ENCODE peak calls at places on chromosomes 4 and X, in nine cellular contexts. One of them, this sample, is unnamed.

GRCh38 chrX:108123591-108124366 is 32.2 kb downstream of the ATG4A start:
- DNase-seq in amniotic epithelial cell: no peak
- DNase-seq in choroid plexus epithelial cell: no peak
- DNase-seq in neural crest cell: no peak
- DNase-seq in amniotic stem cell: no peak
- DNase-seq in T-helper 2 cell: no peak
- DNase-seq in stomach: no peak
- DNase-seq in kidney: no peak
- DNase-seq in NCI-H2171 treated with DMSO at 0.1 percent for 48 hours: no peak
- DNase-seq in this sample: no peak

GRCh38 chr4:55373461-55373860 is 22.3 kb upstream of the TMEM165 start:
- DNase-seq in amniotic epithelial cell: no peak
- DNase-seq in choroid plexus epithelial cell: no peak
- DNase-seq in neural crest cell: no peak
- DNase-seq in amniotic stem cell: no peak
- DNase-seq in T-helper 2 cell: no peak
- DNase-seq in stomach: no peak
- DNase-seq in kidney: no peak
- DNase-seq in NCI-H2171 treated with DMSO at 0.1 percent for 48 hours: no peak
- DNase-seq in this sample: no peak

GRCh38 chr4:94451051-94451404 is 714 bp upstream of the PDLIM5 start:
- DNase-seq in amniotic epithelial cell: no peak
- DNase-seq in choroid plexus epithelial cell: no peak
- DNase-seq in neural crest cell: no peak
- DNase-seq in amniotic stem cell: no peak
- DNase-seq in T-helper 2 cell: no peak
- DNase-seq in stomach: no peak
- DNase-seq in kidney: no peak
- DNase-seq in NCI-H2171 treated with DMSO at 0.1 percent for 48 hours: no peak
- DNase-seq in this sample: no peak

GRCh38 chrX:31658360-31658759 is 586.5 kb upstream of the FTHL17 start:
- DNase-seq in amniotic epithelial cell: peak
- DNase-seq in choroid plexus epithelial cell: peak
- DNase-seq in neural crest cell: no peak
- DNase-seq in amniotic stem cell: no peak
- DNase-seq in T-helper 2 cell: no peak
- DNase-seq in stomach: no peak
- DNase-seq in kidney: no peak
- DNase-seq in NCI-H2171 treated with DMSO at 0.1 percent for 48 hours: peak
- DNase-seq in this sample: peak

GRCh38 chrX:115330498-115331138 is 41.1 kb downstream of the LUZP4 start:
- DNase-seq in amniotic epithelial cell: peak
- DNase-seq in choroid plexus epithelial cell: peak
- DNase-seq in neural crest cell: peak
- DNase-seq in amniotic stem cell: peak
- DNase-seq in T-helper 2 cell: no peak
- DNase-seq in stomach: no peak
- DNase-seq in kidney: peak
- DNase-seq in NCI-H2171 treated with DMSO at 0.1 percent for 48 hours: peak
- DNase-seq in this sample: peak

GRCh38 chr4:148954011-148954749 is 512.0 kb upstream of the NR3C2 start:
- DNase-seq in amniotic epithelial cell: no peak
- DNase-seq in choroid plexus epithelial cell: no peak
- DNase-seq in neural crest cell: no peak
- DNase-seq in amniotic stem cell: no peak
- DNase-seq in T-helper 2 cell: no peak
- DNase-seq in stomach: no peak
- DNase-seq in kidney: no peak
- DNase-seq in NCI-H2171 treated with DMSO at 0.1 percent for 48 hours: no peak
- DNase-seq in this sample: no peak

GRCh38 chr4:144906181-144906895 is 191.7 kb downstream of the ANAPC10 start:
- DNase-seq in amniotic epithelial cell: peak
- DNase-seq in choroid plexus epithelial cell: peak
- DNase-seq in neural crest cell: no peak
- DNase-seq in amniotic stem cell: no peak
- DNase-seq in T-helper 2 cell: no peak
- DNase-seq in stomach: no peak
- DNase-seq in kidney: no peak
- DNase-seq in NCI-H2171 treated with DMSO at 0.1 percent for 48 hours: no peak
- DNase-seq in this sample: no peak

GRCh38 chrX:43805579-43805978 is 76.7 kb downstream of the MAOB start:
- DNase-seq in amniotic epithelial cell: no peak
- DNase-seq in choroid plexus epithelial cell: peak
- DNase-seq in neural crest cell: no peak
- DNase-seq in amniotic stem cell: no peak
- DNase-seq in T-helper 2 cell: no peak
- DNase-seq in stomach: no peak
- DNase-seq in kidney: no peak
- DNase-seq in NCI-H2171 treated with DMSO at 0.1 percent for 48 hours: no peak
- DNase-seq in this sample: no peak

GRCh38 chrX:103357871-103358270 is 1.6 kb downstream of the TCEAL9 start:
- DNase-seq in amniotic epithelial cell: no peak
- DNase-seq in choroid plexus epithelial cell: no peak
- DNase-seq in neural crest cell: no peak
- DNase-seq in amniotic stem cell: no peak
- DNase-seq in T-helper 2 cell: no peak
- DNase-seq in stomach: no peak
- DNase-seq in kidney: no peak
- DNase-seq in NCI-H2171 treated with DMSO at 0.1 percent for 48 hours: no peak
- DNase-seq in this sample: no peak

GRCh38 chr4:28558871-28559270 is 1698.2 kb downstream of the STIM2 start:
- DNase-seq in amniotic epithelial cell: peak
- DNase-seq in choroid plexus epithelial cell: peak
- DNase-seq in neural crest cell: no peak
- DNase-seq in amniotic stem cell: no peak
- DNase-seq in T-helper 2 cell: no peak
- DNase-seq in stomach: no peak
- DNase-seq in kidney: no peak
- DNase-seq in NCI-H2171 treated with DMSO at 0.1 percent for 48 hours: no peak
- DNase-seq in this sample: no peak

GRCh38 chr4:162645381-162645780 is 481.6 kb upstream of the FSTL5 start:
- DNase-seq in amniotic epithelial cell: no peak
- DNase-seq in choroid plexus epithelial cell: peak
- DNase-seq in neural crest cell: no peak
- DNase-seq in amniotic stem cell: no peak
- DNase-seq in T-helper 2 cell: no peak
- DNase-seq in stomach: no peak
- DNase-seq in kidney: no peak
- DNase-seq in NCI-H2171 treated with DMSO at 0.1 percent for 48 hours: no peak
- DNase-seq in this sample: peak

GRCh38 chrX:139179592-139179991 is 350.9 kb upstream of the F9 start:
- DNase-seq in amniotic epithelial cell: no peak
- DNase-seq in choroid plexus epithelial cell: no peak
- DNase-seq in neural crest cell: no peak
- DNase-seq in amniotic stem cell: no peak
- DNase-seq in T-helper 2 cell: no peak
- DNase-seq in stomach: no peak
- DNase-seq in kidney: no peak
- DNase-seq in NCI-H2171 treated with DMSO at 0.1 percent for 48 hours: no peak
- DNase-seq in this sample: no peak

GRCh38 chr4:28702571-28702970 is 1841.9 kb downstream of the STIM2 start:
- DNase-seq in amniotic epithelial cell: no peak
- DNase-seq in choroid plexus epithelial cell: peak
- DNase-seq in neural crest cell: no peak
- DNase-seq in amniotic stem cell: no peak
- DNase-seq in T-helper 2 cell: no peak
- DNase-seq in stomach: no peak
- DNase-seq in kidney: no peak
- DNase-seq in NCI-H2171 treated with DMSO at 0.1 percent for 48 hours: no peak
- DNase-seq in this sample: no peak

GRCh38 chrX:1462596-1463251 is 10.0 kb upstream of the ASMTL start:
- DNase-seq in amniotic epithelial cell: peak
- DNase-seq in choroid plexus epithelial cell: peak
- DNase-seq in neural crest cell: no peak
- DNase-seq in amniotic stem cell: peak
- DNase-seq in T-helper 2 cell: peak
- DNase-seq in stomach: peak
- DNase-seq in kidney: peak
- DNase-seq in NCI-H2171 treated with DMSO at 0.1 percent for 48 hours: no peak
- DNase-seq in this sample: no peak

GRCh38 chr4:107721436-107722090 is 1.5 kb upstream of the PAPSS1 start:
- DNase-seq in amniotic epithelial cell: no peak
- DNase-seq in choroid plexus epithelial cell: no peak
- DNase-seq in neural crest cell: no peak
- DNase-seq in amniotic stem cell: no peak
- DNase-seq in T-helper 2 cell: peak
- DNase-seq in stomach: no peak
- DNase-seq in kidney: peak
- DNase-seq in NCI-H2171 treated with DMSO at 0.1 percent for 48 hours: no peak
- DNase-seq in this sample: no peak

GRCh38 chrX:103722505-103722904 is 11.8 kb downstream of the TMEM31 start:
- DNase-seq in amniotic epithelial cell: peak
- DNase-seq in choroid plexus epithelial cell: peak
- DNase-seq in neural crest cell: no peak
- DNase-seq in amniotic stem cell: no peak
- DNase-seq in T-helper 2 cell: no peak
- DNase-seq in stomach: no peak
- DNase-seq in kidney: no peak
- DNase-seq in NCI-H2171 treated with DMSO at 0.1 percent for 48 hours: no peak
- DNase-seq in this sample: no peak

GRCh38 chrX:93874554-93874953 is 200.5 kb downstream of the FAM133A start:
- DNase-seq in amniotic epithelial cell: peak
- DNase-seq in choroid plexus epithelial cell: peak
- DNase-seq in neural crest cell: peak
- DNase-seq in amniotic stem cell: peak
- DNase-seq in T-helper 2 cell: no peak
- DNase-seq in stomach: no peak
- DNase-seq in kidney: no peak
- DNase-seq in NCI-H2171 treated with DMSO at 0.1 percent for 48 hours: peak
- DNase-seq in this sample: no peak

GRCh38 chr4:171524913-171525312 is 288.3 kb upstream of the GALNTL6 start:
- DNase-seq in amniotic epithelial cell: no peak
- DNase-seq in choroid plexus epithelial cell: peak
- DNase-seq in neural crest cell: no peak
- DNase-seq in amniotic stem cell: no peak
- DNase-seq in T-helper 2 cell: no peak
- DNase-seq in stomach: no peak
- DNase-seq in kidney: no peak
- DNase-seq in NCI-H2171 treated with DMSO at 0.1 percent for 48 hours: no peak
- DNase-seq in this sample: no peak

GRCh38 chrX:129427267-129427666 is 96.0 kb downstream of the SMARCA1 start:
- DNase-seq in amniotic epithelial cell: no peak
- DNase-seq in choroid plexus epithelial cell: no peak
- DNase-seq in neural crest cell: no peak
- DNase-seq in amniotic stem cell: no peak
- DNase-seq in T-helper 2 cell: no peak
- DNase-seq in stomach: no peak
- DNase-seq in kidney: peak
- DNase-seq in NCI-H2171 treated with DMSO at 0.1 percent for 48 hours: no peak
- DNase-seq in this sample: no peak

GRCh38 chrX:70038515-70038914 is 11.2 kb downstream of the AWAT2 start:
- DNase-seq in amniotic epithelial cell: no peak
- DNase-seq in choroid plexus epithelial cell: no peak
- DNase-seq in neural crest cell: no peak
- DNase-seq in amniotic stem cell: no peak
- DNase-seq in T-helper 2 cell: no peak
- DNase-seq in stomach: peak
- DNase-seq in kidney: no peak
- DNase-seq in NCI-H2171 treated with DMSO at 0.1 percent for 48 hours: no peak
- DNase-seq in this sample: no peak

GRCh38 chr4:189861101-189861500 is 79.6 kb upstream of the FRG1 start:
- DNase-seq in amniotic epithelial cell: no peak
- DNase-seq in choroid plexus epithelial cell: no peak
- DNase-seq in neural crest cell: no peak
- DNase-seq in amniotic stem cell: no peak
- DNase-seq in T-helper 2 cell: no peak
- DNase-seq in stomach: no peak
- DNase-seq in kidney: no peak
- DNase-seq in NCI-H2171 treated with DMSO at 0.1 percent for 48 hours: no peak
- DNase-seq in this sample: no peak

GRCh38 chr4:25873632-25874129 is 10.9 kb upstream of the SEL1L3 start:
- DNase-seq in amniotic epithelial cell: no peak
- DNase-seq in choroid plexus epithelial cell: no peak
- DNase-seq in neural crest cell: no peak
- DNase-seq in amniotic stem cell: no peak
- DNase-seq in T-helper 2 cell: no peak
- DNase-seq in stomach: no peak
- DNase-seq in kidney: no peak
- DNase-seq in NCI-H2171 treated with DMSO at 0.1 percent for 48 hours: no peak
- DNase-seq in this sample: no peak

GRCh38 chr4:80913381-80913780 is 117.1 kb upstream of the BMP3 start:
- DNase-seq in amniotic epithelial cell: no peak
- DNase-seq in choroid plexus epithelial cell: no peak
- DNase-seq in neural crest cell: no peak
- DNase-seq in amniotic stem cell: no peak
- DNase-seq in T-helper 2 cell: no peak
- DNase-seq in stomach: no peak
- DNase-seq in kidney: no peak
- DNase-seq in NCI-H2171 treated with DMSO at 0.1 percent for 48 hours: no peak
- DNase-seq in this sample: no peak

GRCh38 chrX:108261541-108262218 is 170.1 kb downstream of the ATG4A start:
- DNase-seq in amniotic epithelial cell: peak
- DNase-seq in choroid plexus epithelial cell: peak
- DNase-seq in neural crest cell: no peak
- DNase-seq in amniotic stem cell: no peak
- DNase-seq in T-helper 2 cell: no peak
- DNase-seq in stomach: no peak
- DNase-seq in kidney: no peak
- DNase-seq in NCI-H2171 treated with DMSO at 0.1 percent for 48 hours: no peak
- DNase-seq in this sample: no peak

GRCh38 chr4:185716008-185716976 is 95.7 kb downstream of the SORBS2 start:
- DNase-seq in amniotic epithelial cell: no peak
- DNase-seq in choroid plexus epithelial cell: no peak
- DNase-seq in neural crest cell: no peak
- DNase-seq in amniotic stem cell: no peak
- DNase-seq in T-helper 2 cell: no peak
- DNase-seq in stomach: no peak
- DNase-seq in kidney: peak
- DNase-seq in NCI-H2171 treated with DMSO at 0.1 percent for 48 hours: peak
- DNase-seq in this sample: no peak

GRCh38 chrX:40176256-40176978 is 78.7 kb upstream of the BCOR start:
- DNase-seq in amniotic epithelial cell: peak
- DNase-seq in choroid plexus epithelial cell: peak
- DNase-seq in neural crest cell: no peak
- DNase-seq in amniotic stem cell: no peak
- DNase-seq in T-helper 2 cell: peak
- DNase-seq in stomach: peak
- DNase-seq in kidney: peak
- DNase-seq in NCI-H2171 treated with DMSO at 0.1 percent for 48 hours: peak
- DNase-seq in this sample: no peak

GRCh38 chrX:56729152-56729557 is at the start of gene NBDY:
- DNase-seq in amniotic epithelial cell: peak
- DNase-seq in choroid plexus epithelial cell: peak
- DNase-seq in neural crest cell: peak
- DNase-seq in amniotic stem cell: peak
- DNase-seq in T-helper 2 cell: peak
- DNase-seq in stomach: peak
- DNase-seq in kidney: peak
- DNase-seq in NCI-H2171 treated with DMSO at 0.1 percent for 48 hours: peak
- DNase-seq in this sample: peak

GRCh38 chr4:97038146-97038516 is 1105.1 kb downstream of the STPG2 start:
- DNase-seq in amniotic epithelial cell: no peak
- DNase-seq in choroid plexus epithelial cell: no peak
- DNase-seq in neural crest cell: no peak
- DNase-seq in amniotic stem cell: no peak
- DNase-seq in T-helper 2 cell: no peak
- DNase-seq in stomach: no peak
- DNase-seq in kidney: peak
- DNase-seq in NCI-H2171 treated with DMSO at 0.1 percent for 48 hours: no peak
- DNase-seq in this sample: no peak

GRCh38 chr4:95732061-95732460 is 107.8 kb upstream of the PDHA2 start:
- DNase-seq in amniotic epithelial cell: peak
- DNase-seq in choroid plexus epithelial cell: peak
- DNase-seq in neural crest cell: no peak
- DNase-seq in amniotic stem cell: no peak
- DNase-seq in T-helper 2 cell: no peak
- DNase-seq in stomach: no peak
- DNase-seq in kidney: no peak
- DNase-seq in NCI-H2171 treated with DMSO at 0.1 percent for 48 hours: no peak
- DNase-seq in this sample: no peak

GRCh38 chr4:108398326-108398725 is 222.1 kb upstream of the RPL34 start:
- DNase-seq in amniotic epithelial cell: no peak
- DNase-seq in choroid plexus epithelial cell: peak
- DNase-seq in neural crest cell: no peak
- DNase-seq in amniotic stem cell: no peak
- DNase-seq in T-helper 2 cell: no peak
- DNase-seq in stomach: no peak
- DNase-seq in kidney: no peak
- DNase-seq in NCI-H2171 treated with DMSO at 0.1 percent for 48 hours: no peak
- DNase-seq in this sample: no peak

GRCh38 chrX:17375631-17376380 is 806 bp downstream of the NHS start:
- DNase-seq in amniotic epithelial cell: no peak
- DNase-seq in choroid plexus epithelial cell: peak
- DNase-seq in neural crest cell: peak
- DNase-seq in amniotic stem cell: peak
- DNase-seq in T-helper 2 cell: no peak
- DNase-seq in stomach: peak
- DNase-seq in kidney: peak
- DNase-seq in NCI-H2171 treated with DMSO at 0.1 percent for 48 hours: no peak
- DNase-seq in this sample: peak